ENCODE peak calls at places on chromosomes 4 and X, in ten cellular contexts. D, S, Z, G, E, J, N, A, V and O are unnamed samples.

GRCh38 chr4:173745765-173746164 is 215.7 kb upstream of the HAND2 start:
- DNase-seq in D (no peak), E (no peak), Z (no peak), S (no peak), N (no peak), J (no peak), A (no peak), G (no peak), V (no peak), O (no peak)

GRCh38 chrX:23849241-23849640 is 58.5 kb downstream of the APOO start:
- DNase-seq in S (no peak), N (no peak), V (no peak), D (no peak), E (no peak), A (no peak), J (no peak), Z (no peak), G (no peak), O (no peak)

GRCh38 chr4:183876268-183876934 is 28.7 kb upstream of the STOX2 start:
- DNase-seq in V (peak), Z (no peak), E (peak), N (peak), A (no peak), D (peak), S (no peak), G (peak), J (peak), O (no peak)

GRCh38 chr4:18850763-18851331 is 829.3 kb upstream of the LCORL start:
- DNase-seq in V (no peak), N (no peak), G (no peak), Z (no peak), A (no peak), E (peak), J (no peak), D (no peak), S (no peak), O (no peak)

GRCh38 chrX:17405225-17405969 is 30.4 kb downstream of the NHS start:
- DNase-seq in Z (no peak), E (peak), S (peak), D (peak), N (no peak), V (no peak), J (no peak), A (no peak), G (no peak), O (no peak)

GRCh38 chrX:16113978-16114554 is 9.3 kb upstream of the GRPR start:
- DNase-seq in J (no peak), N (no peak), E (peak), A (no peak), D (peak), V (peak), Z (no peak), G (no peak), S (no peak), O (no peak)

GRCh38 chr4:3442959-3443749 is 1.4 kb downstream of the HGFAC start:
- DNase-seq in V (peak), E (peak), Z (peak), S (peak), D (peak), J (no peak), G (peak), N (peak), A (no peak), O (peak)

GRCh38 chr4:62279689-62280088 is 1079.6 kb downstream of the ADGRL3 start:
- DNase-seq in G (no peak), E (no peak), D (no peak), S (no peak), N (no peak), V (no peak), A (no peak), J (no peak), Z (no peak), O (no peak)

GRCh38 chr4:114200026-114200425 is 220.6 kb upstream of the ARSJ start:
- DNase-seq in Z (no peak), V (no peak), N (peak), S (no peak), A (no peak), G (no peak), D (no peak), E (no peak), J (no peak), O (no peak)

GRCh38 chr4:101774807-101775206 is 15.7 kb upstream of the BANK1 start:
- DNase-seq in A (no peak), E (peak), Z (no peak), N (no peak), D (peak), S (no peak), G (no peak), V (peak), J (no peak), O (no peak)

GRCh38 chr4:10762541-10762940 is 78.0 kb upstream of the CLNK start:
- DNase-seq in Z (peak), D (peak), J (no peak), E (peak), G (no peak), S (no peak), A (no peak), V (peak), N (no peak), O (no peak)

GRCh38 chrX:135984220-135984619 is 1.0 kb upstream of the SLC9A6 start:
- DNase-seq in D (no peak), G (no peak), V (no peak), S (no peak), A (no peak), E (no peak), N (no peak), Z (no peak), J (no peak), O (no peak)

GRCh38 chr4:180566492-180566891 is 1676.7 kb upstream of the TENM3 start:
- DNase-seq in A (no peak), J (no peak), E (no peak), D (no peak), G (no peak), Z (no peak), N (no peak), V (no peak), S (no peak), O (no peak)

GRCh38 chrX:34381241-34381640 is 249.1 kb upstream of the FAM47A start:
- DNase-seq in E (peak), Z (no peak), J (no peak), N (no peak), A (no peak), S (no peak), D (peak), G (no peak), V (peak), O (no peak)

GRCh38 chr4:6502147-6502546 is 29.7 kb upstream of the PPP2R2C start:
- DNase-seq in J (peak), D (no peak), G (no peak), V (no peak), A (no peak), Z (no peak), E (no peak), N (no peak), S (no peak), O (no peak)

GRCh38 chrX:36913551-36913950 is 94.6 kb upstream of the FAM47C start:
- DNase-seq in D (no peak), Z (no peak), S (no peak), J (no peak), A (no peak), N (no peak), V (no peak), G (no peak), E (no peak), O (no peak)

GRCh38 chrX:153602621-153603020 is 3.7 kb upstream of the CCNQ start:
- DNase-seq in V (no peak), S (no peak), D (no peak), J (no peak), G (no peak), E (no peak), Z (no peak), A (no peak), N (peak), O (no peak)

GRCh38 chr4:146790515-146790914 is 151.8 kb downstream of the POU4F2 start:
- DNase-seq in G (no peak), S (no peak), J (no peak), V (no peak), A (no peak), D (peak), Z (no peak), E (no peak), N (no peak), O (no peak)

GRCh38 chrX:9955506-9955905 is 11.7 kb upstream of the CLDN34 start:
- DNase-seq in J (no peak), N (no peak), G (no peak), V (peak), D (peak), Z (no peak), S (no peak), E (no peak), A (no peak), O (no peak)

GRCh38 chrX:68114573-68115199 is 318.6 kb downstream of the OPHN1 start:
- DNase-seq in J (no peak), S (no peak), N (no peak), V (peak), E (peak), G (no peak), Z (no peak), A (no peak), D (peak), O (no peak)

GRCh38 chrX:20517565-20517964 is 250.9 kb upstream of the RPS6KA3 start:
- DNase-seq in N (no peak), Z (no peak), A (no peak), E (peak), J (no peak), V (peak), G (no peak), D (no peak), S (no peak), O (no peak)

GRCh38 chrX:138845791-138846190 is 134.3 kb upstream of the FGF13 start:
- DNase-seq in E (no peak), J (no peak), G (no peak), A (no peak), N (no peak), Z (no peak), D (no peak), V (no peak), S (no peak), O (no peak)

GRCh38 chr4:139768913-139769312 is 103.3 kb downstream of the MGST2 start:
- DNase-seq in E (peak), G (no peak), Z (no peak), J (no peak), A (no peak), S (no peak), D (peak), V (no peak), N (no peak), O (no peak)

GRCh38 chrX:130834830-130835229 is 68.2 kb downstream of the ENOX2 start:
- DNase-seq in J (no peak), N (no peak), G (no peak), A (no peak), S (no peak), D (no peak), Z (no peak), V (no peak), E (no peak), O (no peak)

GRCh38 chr4:40038972-40039371 is 17.7 kb upstream of the N4BP2 start:
- DNase-seq in D (peak), Z (no peak), V (peak), G (no peak), S (no peak), A (no peak), N (no peak), E (peak), J (no peak), O (no peak)

GRCh38 chr4:138537739-138538138 is 295.6 kb upstream of the SLC7A11 start:
- DNase-seq in J (no peak), G (no peak), D (no peak), V (no peak), Z (no peak), A (no peak), E (no peak), N (no peak), S (no peak), O (no peak)

GRCh38 chr4:20109395-20109794 is 142.3 kb upstream of the SLIT2 start:
- DNase-seq in Z (no peak), E (peak), S (no peak), A (no peak), J (no peak), N (no peak), V (peak), G (no peak), D (peak), O (no peak)

GRCh38 chrX:153689654-153690465 is 2.1 kb downstream of the SLC6A8 start:
- DNase-seq in G (no peak), Z (peak), J (no peak), S (no peak), N (no peak), V (no peak), A (no peak), D (peak), E (no peak), O (peak)

GRCh38 chr4:41070516-41071281 is 143.6 kb downstream of the APBB2 start:
- DNase-seq in S (no peak), A (no peak), J (no peak), E (no peak), G (no peak), Z (no peak), V (peak), D (no peak), N (no peak), O (no peak)

GRCh38 chrX:2498781-2499302 is 1.9 kb downstream of the DHRSX start:
- DNase-seq in A (no peak), V (peak), D (peak), E (peak), G (no peak), S (peak), Z (peak), N (peak), J (peak), O (no peak)

GRCh38 chr4:89752932-89753598 is 83.9 kb downstream of the SNCA start:
- DNase-seq in V (peak), A (no peak), Z (peak), J (peak), S (no peak), D (peak), E (peak), N (no peak), G (peak), O (no peak)

DNA sequence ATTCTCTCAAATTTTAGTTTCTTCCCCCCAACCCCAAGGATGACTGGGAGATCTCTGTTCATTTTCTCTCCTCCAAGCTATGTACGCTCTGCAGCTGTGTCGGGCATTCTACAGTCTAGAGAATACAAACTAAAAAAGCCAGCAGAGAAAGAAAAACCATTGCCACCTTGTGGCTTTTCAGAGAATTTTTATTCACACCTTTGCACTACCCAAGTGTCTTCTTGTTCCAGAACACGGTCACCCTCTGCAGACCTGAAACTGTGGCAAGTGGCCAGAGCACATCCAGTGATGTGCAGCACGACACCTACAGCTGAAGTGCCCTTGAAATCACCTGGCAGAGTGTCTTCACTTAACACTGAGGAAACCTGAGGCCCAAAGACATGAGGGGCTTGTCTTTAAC is 68.6 kb downstream of the CHST7 start:
- DNase-seq in V (peak), G (no peak), Z (no peak), J (no peak), A (no peak), E (peak), S (peak), D (peak), N (no peak), O (no peak)
- TF ChIP-seq CTCF in V (peak), G (peak), Z (peak), J (no peak), A (peak), E (peak), S (peak), D (peak), N (no peak), O (peak)

DNA sequence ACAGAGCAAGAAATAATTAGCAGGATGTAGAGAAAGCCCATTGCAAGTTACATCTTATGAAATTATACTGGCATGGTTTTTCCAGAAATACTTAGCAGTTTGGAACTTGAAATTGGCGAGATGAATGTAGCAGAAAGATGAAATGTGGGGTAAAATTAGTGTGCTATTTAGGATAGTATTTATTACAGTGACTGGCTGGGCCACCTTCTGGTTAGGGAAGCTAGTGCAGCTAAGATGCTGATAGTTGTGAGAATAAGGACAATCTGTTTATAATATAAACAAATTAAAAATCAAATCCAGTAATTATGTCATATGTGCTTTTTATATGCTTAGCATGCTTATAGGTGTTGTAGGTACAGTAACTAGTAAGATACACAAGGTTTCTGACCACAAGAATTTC is 74.8 kb downstream of the IL15 start:
- DNase-seq in D (peak), N (no peak), Z (no peak), V (peak), J (no peak), E (peak), A (no peak), G (no peak), S (no peak), O (no peak)
- TF ChIP-seq CTCF in D (peak), N (peak), Z (peak), V (peak), J (no peak), E (peak), A (peak), G (peak), S (peak), O (peak)

DNA sequence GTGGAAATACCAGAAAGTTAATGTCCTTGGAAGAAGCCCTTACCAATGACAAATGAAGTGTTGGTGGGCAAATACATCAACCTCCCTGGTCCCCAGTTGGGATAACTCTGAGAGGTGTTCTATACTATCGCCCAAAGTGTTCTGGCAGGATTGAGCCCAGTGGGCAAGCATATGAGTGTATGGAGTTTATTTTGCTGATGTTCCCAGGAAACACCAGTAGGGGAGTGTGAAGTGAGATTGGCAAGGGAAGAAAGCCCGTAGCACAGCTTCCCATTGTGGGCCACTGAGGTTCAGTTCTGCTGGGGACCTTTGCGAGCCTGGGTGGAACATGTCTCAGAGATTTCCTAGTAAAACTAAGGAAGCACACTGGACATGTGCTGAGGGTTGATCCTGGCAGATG is 65.1 kb downstream of the ARHGAP6 start:
- DNase-seq in S (no peak), N (no peak), J (no peak), E (no peak), A (no peak), D (no peak), G (no peak), V (no peak), Z (no peak), O (no peak)
- TF ChIP-seq CTCF in S (no peak), N (no peak), J (no peak), E (no peak), A (no peak), D (no peak), G (no peak), V (no peak), Z (no peak), O (no peak)

DNA sequence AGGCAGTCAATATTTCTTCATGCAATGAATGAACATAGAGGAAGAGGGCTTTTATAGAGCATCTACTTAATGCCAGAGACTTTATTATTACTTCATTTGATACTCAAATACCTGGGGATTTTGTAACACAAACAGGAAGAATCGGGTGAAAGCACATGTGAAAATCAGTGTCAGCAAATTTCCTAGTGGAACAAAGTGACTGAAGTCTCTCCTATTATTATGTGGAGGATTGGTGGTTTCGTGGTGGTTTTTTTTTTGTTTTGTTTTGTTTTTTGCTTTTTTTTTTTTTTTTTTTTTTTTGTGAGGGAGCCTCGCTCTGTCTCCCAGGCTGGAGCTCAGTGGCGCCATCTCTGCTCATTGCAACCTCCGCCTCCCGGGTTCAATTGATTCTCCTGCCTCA is 207.0 kb downstream of the RRAGB start:
- DNase-seq in E (no peak), G (no peak), D (no peak), J (no peak), V (no peak), A (no peak), S (no peak), N (no peak), Z (no peak), O (no peak)
- TF ChIP-seq CTCF in E (no peak), G (no peak), D (no peak), J (no peak), V (no peak), A (no peak), S (no peak), N (no peak), Z (no peak), O (no peak)

GRCh38 chr4:45554423-45554822 is 569.4 kb downstream of the GABRG1 start:
- DNase-seq in G (no peak), N (no peak), S (no peak), E (peak), V (peak), J (no peak), A (no peak), Z (no peak), D (no peak), O (no peak)

DNA sequence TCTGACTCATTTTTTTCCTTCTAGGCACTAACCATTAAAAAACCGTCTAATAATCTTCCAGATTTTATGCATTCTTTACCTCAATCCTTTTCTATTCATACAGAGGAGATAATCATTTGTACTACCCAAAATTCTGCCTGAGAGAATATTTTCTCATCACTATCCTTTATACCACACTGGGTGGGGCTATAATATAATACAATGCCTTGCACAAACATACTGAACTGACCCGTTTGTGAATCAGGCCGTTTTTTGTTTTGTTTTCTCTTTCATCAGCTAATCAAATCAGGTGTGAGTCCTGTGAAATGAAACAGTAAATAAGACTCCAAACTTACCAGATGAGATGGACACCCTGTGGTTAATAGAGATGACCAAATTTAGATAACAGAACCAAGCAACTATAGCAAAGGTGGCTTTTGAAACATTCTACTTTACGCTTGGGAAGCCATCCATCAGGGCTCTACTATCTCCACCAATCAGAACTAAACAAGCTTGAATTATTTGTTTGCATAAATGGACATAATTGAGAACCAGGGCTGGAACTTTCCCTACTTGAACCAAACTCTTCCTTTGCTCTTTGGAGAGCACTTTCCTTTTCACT is 573.0 kb downstream of the GABRG1 start:
- DNase-seq in E (no peak), J (no peak), D (no peak), G (no peak), N (no peak), V (no peak), A (no peak), S (no peak), Z (no peak), O (no peak)
- TF ChIP-seq CTCF in E (no peak), J (no peak), D (no peak), G (no peak), N (no peak), V (no peak), A (no peak), S (no peak), Z (no peak), O (no peak)

GRCh38 chr4:44652002-44652401 is 577 bp upstream of the YIPF7 start:
- DNase-seq in S (no peak), J (no peak), Z (no peak), G (no peak), V (no peak), E (no peak), D (no peak), N (no peak), A (no peak), O (no peak)
- TF ChIP-seq CTCF in S (no peak), J (no peak), Z (no peak), G (no peak), V (no peak), E (no peak), D (no peak), N (no peak), A (no peak), O (no peak)

DNA sequence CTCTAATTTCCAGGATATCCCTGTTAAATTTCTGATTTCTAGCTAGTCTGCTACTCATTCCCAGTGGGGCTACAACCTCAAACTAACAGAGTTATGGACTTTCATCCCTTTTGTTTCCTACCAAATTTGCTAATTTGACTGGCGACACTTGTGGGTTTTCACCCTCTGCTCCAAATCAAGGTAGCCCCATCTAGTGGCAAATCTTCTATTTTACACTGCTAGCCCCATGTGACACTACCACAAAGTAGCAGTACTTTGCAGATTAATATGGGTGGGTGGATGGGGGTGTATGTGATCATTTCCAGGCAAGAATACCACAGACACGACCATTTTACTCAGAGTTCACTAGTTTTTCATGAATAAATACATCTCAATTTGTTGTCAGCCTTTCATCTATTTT is 150.3 kb downstream of the MSL3 start:
- DNase-seq in S (peak), V (peak), E (peak), D (peak), Z (peak), G (no peak), N (no peak), A (peak), J (no peak), O (peak)
- TF ChIP-seq CTCF in S (peak), V (peak), E (peak), D (peak), Z (peak), G (no peak), N (no peak), A (peak), J (no peak), O (no peak)